ENCODE peak calls at places on chromosomes 4 and X, in six cellular contexts. One of them, this sample, is unnamed. For H3K4me1 and H3K27me3, the result is how much of the 10 kb centered on the place peaks cover.

GRCh38 chr4:137794779-137795178 is 262.5 kb upstream of the PCDH18 start:
- DNase-seq in neural progenitor cell: no peak
- DNase-seq in pancreas: no peak
- DNase-seq in GM23248: peak
- DNase-seq in lung: no peak
- DNase-seq in fibroblast of lung: peak
- DNase-seq in this sample: no peak

GRCh38 chrX:105191878-105192277 is 28.6 kb downstream of the TEX13A start:
- DNase-seq in fibroblast of lung: no peak
- DNase-seq in pancreas: peak
- DNase-seq in lung: no peak
- DNase-seq in GM23248: peak
- DNase-seq in neural progenitor cell: peak
- DNase-seq in this sample: no peak

GRCh38 chr4:23114538-23114937 is 421.8 kb downstream of the GBA3 start:
- DNase-seq in neural progenitor cell: no peak
- DNase-seq in fibroblast of lung: no peak
- DNase-seq in GM23248: no peak
- DNase-seq in pancreas: no peak
- DNase-seq in lung: no peak
- DNase-seq in this sample: no peak

GRCh38 chr4:32455231-32455630 is 1735.1 kb downstream of the PCDH7 start:
- DNase-seq in lung: no peak
- DNase-seq in GM23248: no peak
- DNase-seq in pancreas: no peak
- DNase-seq in fibroblast of lung: no peak
- DNase-seq in neural progenitor cell: no peak
- DNase-seq in this sample: no peak

GRCh38 chr4:84800256-84800655 is 166.2 kb downstream of the WDFY3 start:
- DNase-seq in lung: no peak
- DNase-seq in pancreas: no peak
- DNase-seq in neural progenitor cell: no peak
- DNase-seq in GM23248: peak
- DNase-seq in fibroblast of lung: no peak
- DNase-seq in this sample: no peak

GRCh38 chr4:122977103-122977502 is 54.7 kb upstream of the NUDT6 start:
- DNase-seq in lung: no peak
- DNase-seq in neural progenitor cell: no peak
- DNase-seq in GM23248: no peak
- DNase-seq in fibroblast of lung: no peak
- DNase-seq in pancreas: no peak
- DNase-seq in this sample: no peak

GRCh38 chr4:103030791-103031190 is 11.3 kb upstream of the SLC9B1 start:
- DNase-seq in fibroblast of lung: no peak
- DNase-seq in lung: no peak
- DNase-seq in GM23248: no peak
- DNase-seq in pancreas: no peak
- DNase-seq in neural progenitor cell: no peak
- DNase-seq in this sample: no peak

GRCh38 chrX:154437398-154437752 is 421 bp downstream of the GDI1 start:
- DNase-seq in GM23248: no peak
- DNase-seq in lung: no peak
- DNase-seq in fibroblast of lung: no peak
- DNase-seq in pancreas: no peak
- DNase-seq in neural progenitor cell: no peak
- DNase-seq in this sample: peak

GRCh38 chrX:23919706-23920320 is 12.0 kb downstream of the CXorf58 start:
- DNase-seq in neural progenitor cell: peak
- DNase-seq in GM23248: no peak
- DNase-seq in fibroblast of lung: no peak
- DNase-seq in lung: no peak
- DNase-seq in pancreas: no peak
- DNase-seq in this sample: no peak

GRCh38 chr4:140595065-140595464 is 26.3 kb upstream of the UCP1 start:
- DNase-seq in lung: no peak
- DNase-seq in neural progenitor cell: peak
- DNase-seq in pancreas: peak
- DNase-seq in GM23248: peak
- DNase-seq in fibroblast of lung: peak
- DNase-seq in this sample: no peak

GRCh38 chr4:78749972-78750727 is 26.0 kb upstream of the BMP2K start:
- DNase-seq in pancreas: no peak
- DNase-seq in fibroblast of lung: no peak
- DNase-seq in lung: no peak
- DNase-seq in GM23248: no peak
- DNase-seq in neural progenitor cell: no peak
- DNase-seq in this sample: no peak

GRCh38 chr4:78749258-78749971 is 26.7 kb upstream of the BMP2K start:
- DNase-seq in GM23248: peak
- DNase-seq in fibroblast of lung: no peak
- DNase-seq in lung: no peak
- DNase-seq in pancreas: no peak
- DNase-seq in neural progenitor cell: no peak
- DNase-seq in this sample: no peak

GRCh38 chr4:78754872-78755271 is 21.3 kb upstream of the BMP2K start:
- DNase-seq in neural progenitor cell: no peak
- DNase-seq in pancreas: no peak
- DNase-seq in lung: no peak
- DNase-seq in GM23248: no peak
- DNase-seq in fibroblast of lung: no peak
- DNase-seq in this sample: no peak

GRCh38 chr4:78756721-78757120 is 19.4 kb upstream of the BMP2K start:
- DNase-seq in fibroblast of lung: no peak
- DNase-seq in lung: no peak
- DNase-seq in pancreas: no peak
- DNase-seq in neural progenitor cell: no peak
- DNase-seq in GM23248: no peak
- DNase-seq in this sample: no peak

GRCh38 chr4:78753091-78753490 is 23.1 kb upstream of the BMP2K start:
- DNase-seq in neural progenitor cell: no peak
- DNase-seq in fibroblast of lung: no peak
- DNase-seq in GM23248: no peak
- DNase-seq in lung: no peak
- DNase-seq in pancreas: no peak
- DNase-seq in this sample: no peak
- H3K4me1 ChIP-seq in neural progenitor cell: under half
- H3K4me1 ChIP-seq in fibroblast of lung: under half
- H3K4me1 ChIP-seq in GM23248: under half
- H3K4me1 ChIP-seq in lung: under half
- H3K4me1 ChIP-seq in pancreas: under half
- H3K4me1 ChIP-seq in this sample: under half

GRCh38 chr4:183455431-183456145 is 11.2 kb downstream of the CDKN2AIP start:
- DNase-seq in lung: no peak
- DNase-seq in GM23248: no peak
- DNase-seq in fibroblast of lung: no peak
- DNase-seq in neural progenitor cell: no peak
- DNase-seq in pancreas: no peak
- DNase-seq in this sample: no peak
- H3K27me3 ChIP-seq in lung: under half
- H3K27me3 ChIP-seq in GM23248: under half
- H3K27me3 ChIP-seq in fibroblast of lung: under half
- H3K27me3 ChIP-seq in neural progenitor cell: under half
- H3K27me3 ChIP-seq in pancreas: under half
- H3K27me3 ChIP-seq in this sample: under half

DNA sequence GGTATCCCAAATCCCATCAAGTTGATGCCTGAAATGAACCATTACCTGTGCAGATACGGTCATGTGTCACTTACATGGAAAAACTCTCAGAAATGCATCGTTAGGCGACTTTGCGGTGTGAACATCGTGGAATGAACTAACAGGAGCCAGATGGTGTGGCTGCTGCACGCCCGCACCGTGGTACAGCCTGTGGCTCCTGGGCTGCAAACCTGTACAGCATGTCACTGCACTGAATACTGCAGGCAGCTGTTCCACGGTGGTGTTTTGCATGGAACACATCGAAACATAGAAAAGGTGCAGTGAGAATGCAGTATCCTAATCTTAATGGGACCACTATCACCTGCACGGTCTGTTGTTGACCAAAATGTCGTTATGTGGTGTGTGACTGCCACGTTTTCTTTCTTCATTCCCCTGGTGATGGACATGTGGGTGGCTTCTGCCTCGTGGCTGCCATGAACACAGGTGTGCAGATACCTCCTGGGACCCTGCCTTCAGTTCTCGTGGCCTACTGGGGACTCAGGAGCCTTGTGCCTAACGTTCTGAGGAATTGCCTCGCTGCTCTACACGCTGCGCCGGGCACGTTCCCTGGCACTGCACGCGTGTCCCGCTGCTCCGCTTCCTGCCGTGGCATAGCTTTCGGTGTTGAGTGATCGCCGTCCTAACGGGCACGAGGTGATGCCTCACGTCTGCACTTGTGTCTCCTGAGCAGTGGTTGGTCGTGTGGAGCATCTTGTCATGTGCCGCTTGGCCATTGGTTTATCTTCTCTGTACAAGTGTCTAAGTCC is 18.5 kb downstream of the MAEA start:
- DNase-seq in lung: no peak
- DNase-seq in pancreas: no peak
- DNase-seq in GM23248: no peak
- DNase-seq in neural progenitor cell: no peak
- DNase-seq in fibroblast of lung: no peak
- DNase-seq in this sample: no peak
- H3K4me1 ChIP-seq in lung: under half
- H3K4me1 ChIP-seq in pancreas: under half
- H3K4me1 ChIP-seq in GM23248: under half
- H3K4me1 ChIP-seq in neural progenitor cell: under half
- H3K4me1 ChIP-seq in fibroblast of lung: under half
- H3K4me1 ChIP-seq in this sample: under half

GRCh38 chrX:129783176-129783776 is 3.5 kb downstream of the SASH3 start:
- DNase-seq in GM23248: no peak
- DNase-seq in lung: no peak
- DNase-seq in pancreas: no peak
- DNase-seq in fibroblast of lung: no peak
- DNase-seq in neural progenitor cell: no peak
- DNase-seq in this sample: no peak

GRCh38 chrX:129780441-129781105 is 824 bp downstream of the SASH3 start:
- DNase-seq in lung: no peak
- DNase-seq in pancreas: no peak
- DNase-seq in GM23248: no peak
- DNase-seq in fibroblast of lung: no peak
- DNase-seq in neural progenitor cell: no peak
- DNase-seq in this sample: no peak

GRCh38 chrX:129782706-129783105 is 3.0 kb downstream of the SASH3 start:
- DNase-seq in fibroblast of lung: no peak
- DNase-seq in GM23248: no peak
- DNase-seq in pancreas: no peak
- DNase-seq in lung: no peak
- DNase-seq in neural progenitor cell: no peak
- DNase-seq in this sample: no peak

GRCh38 chrX:129781134-129782014 is 1.6 kb downstream of the SASH3 start:
- DNase-seq in lung: peak
- DNase-seq in neural progenitor cell: no peak
- DNase-seq in pancreas: no peak
- DNase-seq in GM23248: no peak
- DNase-seq in fibroblast of lung: no peak
- DNase-seq in this sample: no peak

GRCh38 chrX:129782015-129782495 is 2.3 kb downstream of the SASH3 start:
- DNase-seq in lung: no peak
- DNase-seq in neural progenitor cell: no peak
- DNase-seq in GM23248: no peak
- DNase-seq in pancreas: no peak
- DNase-seq in fibroblast of lung: no peak
- DNase-seq in this sample: no peak
- H3K27me3 ChIP-seq in lung: under half
- H3K27me3 ChIP-seq in neural progenitor cell: under half
- H3K27me3 ChIP-seq in GM23248: under half
- H3K27me3 ChIP-seq in pancreas: under half
- H3K27me3 ChIP-seq in fibroblast of lung: under half
- H3K27me3 ChIP-seq in this sample: under half

GRCh38 chr4:5753766-5754528 is 42.9 kb downstream of the EVC start:
- DNase-seq in pancreas: no peak
- DNase-seq in neural progenitor cell: no peak
- DNase-seq in GM23248: peak
- DNase-seq in lung: no peak
- DNase-seq in fibroblast of lung: peak
- DNase-seq in this sample: no peak

GRCh38 chr4:5755679-5756078 is 44.7 kb downstream of the EVC start:
- DNase-seq in lung: no peak
- DNase-seq in GM23248: no peak
- DNase-seq in fibroblast of lung: no peak
- DNase-seq in pancreas: no peak
- DNase-seq in neural progenitor cell: no peak
- DNase-seq in this sample: no peak

GRCh38 chr4:5755161-5755560 is 44.2 kb downstream of the EVC start:
- DNase-seq in neural progenitor cell: no peak
- DNase-seq in fibroblast of lung: no peak
- DNase-seq in GM23248: no peak
- DNase-seq in pancreas: no peak
- DNase-seq in lung: no peak
- DNase-seq in this sample: no peak

GRCh38 chr4:5753366-5753765 is 42.4 kb downstream of the EVC start:
- DNase-seq in pancreas: no peak
- DNase-seq in lung: no peak
- DNase-seq in fibroblast of lung: no peak
- DNase-seq in neural progenitor cell: no peak
- DNase-seq in GM23248: no peak
- DNase-seq in this sample: no peak

DNA sequence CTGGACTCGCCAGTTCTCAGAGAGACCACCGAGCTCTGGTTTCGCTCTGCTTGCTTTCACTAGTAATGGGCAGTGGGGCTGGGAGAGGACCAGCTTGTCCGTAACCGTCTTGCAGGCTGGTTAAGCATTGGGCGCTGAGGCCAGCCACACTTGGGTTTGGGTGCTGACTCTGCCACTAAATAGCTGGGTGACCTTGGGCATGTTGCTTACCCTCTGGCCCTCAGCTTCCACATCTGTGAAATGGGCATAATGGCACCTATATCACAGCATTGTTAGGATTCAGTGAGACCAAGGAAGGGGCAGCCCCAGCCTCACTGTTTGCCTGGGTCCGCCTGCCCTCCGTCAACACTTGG is 43.5 kb downstream of the EVC start:
- DNase-seq in GM23248: no peak
- DNase-seq in lung: no peak
- DNase-seq in pancreas: no peak
- DNase-seq in fibroblast of lung: no peak
- DNase-seq in neural progenitor cell: no peak
- DNase-seq in this sample: no peak
- H3K4me1 ChIP-seq in GM23248: under half
- H3K4me1 ChIP-seq in lung: under half
- H3K4me1 ChIP-seq in pancreas: under half
- H3K4me1 ChIP-seq in fibroblast of lung: under half
- H3K4me1 ChIP-seq in neural progenitor cell: under half
- H3K4me1 ChIP-seq in this sample: under half